ENCODE peak calls at places on chromosome 12, in ten cellular contexts. Y is kidney glomerular epithelial cell; R is T-helper 17 cell; G is NCI-H1930; B is right cardiac atrium; I is NCI-H1436; L is iPS-NIHi11; F is left ventricle myocardium inferior; M is ACHN; W is stimulated activated CD4-positive, alpha-beta T cell treated with anti-CD3 and anti-CD28 coated beads, Interleukin-4, amount 100 ng/mL, for 24 hours. H is an unnamed sample.

GRCh38 chr12:68611094-68611818 is 557 bp downstream of the RAP1B start:
- DNase-seq in Y (peak), R (peak), G (no peak), B (peak), I (peak), L (peak), F (peak), M (peak), W (peak), H (peak)

GRCh38 chr12:107372229-107372658 is 278.9 kb upstream of the CRY1 start:
- DNase-seq in Y (no peak), R (peak), G (no peak), B (no peak), I (no peak), L (no peak), F (no peak), M (no peak), W (peak), H (no peak)

GRCh38 chr12:26264215-26264838 is 69.0 kb downstream of the SSPN start:
- DNase-seq in Y (no peak), R (no peak), G (no peak), B (no peak), I (no peak), L (no peak), F (no peak), M (no peak), W (no peak), H (no peak)

GRCh38 chr12:132243596-132244289 is 85.6 kb downstream of the GALNT9 start:
- DNase-seq in Y (no peak), R (no peak), G (no peak), B (no peak), I (no peak), L (peak), F (no peak), M (no peak), W (no peak), H (peak)

GRCh38 chr12:7583471-7583870 is 79.9 kb upstream of the CD163 start:
- DNase-seq in Y (no peak), R (no peak), G (no peak), B (no peak), I (no peak), L (no peak), F (no peak), M (no peak), W (no peak), H (no peak)

GRCh38 chr12:24852420-24852819 is 96.5 kb downstream of the BCAT1 start:
- DNase-seq in Y (no peak), R (no peak), G (no peak), B (no peak), I (no peak), L (no peak), F (no peak), M (peak), W (no peak), H (no peak)

GRCh38 chr12:65609359-65609771 is 214.9 kb upstream of the HMGA2 start:
- DNase-seq in Y (peak), R (no peak), G (no peak), B (no peak), I (no peak), L (peak), F (no peak), M (peak), W (no peak), H (no peak)

GRCh38 chr12:13027032-13027431 is 17.1 kb upstream of the FAM234B start:
- DNase-seq in Y (no peak), R (no peak), G (no peak), B (no peak), I (no peak), L (no peak), F (no peak), M (no peak), W (no peak), H (no peak)

GRCh38 chr12:18165422-18165871 is 75.5 kb upstream of the RERGL start:
- DNase-seq in Y (peak), R (no peak), G (no peak), B (no peak), I (peak), L (no peak), F (no peak), M (peak), W (no peak), H (no peak)

GRCh38 chr12:116784238-116784612 is 46.1 kb downstream of the RNFT2 start:
- DNase-seq in Y (no peak), R (no peak), G (no peak), B (no peak), I (no peak), L (peak), F (no peak), M (no peak), W (no peak), H (no peak)

GRCh38 chr12:627863-628805 is 35.1 kb downstream of the NINJ2 start:
- DNase-seq in Y (no peak), R (no peak), G (no peak), B (no peak), I (no peak), L (no peak), F (no peak), M (no peak), W (no peak), H (no peak)

GRCh38 chr12:32698285-32698684 is 19.2 kb downstream of the DNM1L start:
- DNase-seq in Y (no peak), R (no peak), G (no peak), B (no peak), I (peak), L (peak), F (no peak), M (no peak), W (no peak), H (no peak)

GRCh38 chr12:110379201-110379600 is 24.3 kb downstream of the ANAPC7 start:
- DNase-seq in Y (no peak), R (no peak), G (no peak), B (no peak), I (no peak), L (no peak), F (no peak), M (no peak), W (no peak), H (no peak)

GRCh38 chr12:96879301-96879700 is 27.8 kb upstream of the NEDD1 start:
- DNase-seq in Y (no peak), R (no peak), G (no peak), B (no peak), I (no peak), L (no peak), F (no peak), M (no peak), W (no peak), H (no peak)

GRCh38 chr12:86550222-86551145 is 294.3 kb upstream of the MGAT4C start:
- DNase-seq in Y (no peak), R (no peak), G (no peak), B (no peak), I (no peak), L (no peak), F (no peak), M (no peak), W (no peak), H (no peak)

GRCh38 chr12:27545666-27546065 is 21.7 kb downstream of the PPFIBP1 start:
- DNase-seq in Y (no peak), R (no peak), G (no peak), B (no peak), I (no peak), L (no peak), F (no peak), M (no peak), W (no peak), H (no peak)

GRCh38 chr12:92421701-92422100 is 276.1 kb upstream of the BTG1 start:
- DNase-seq in Y (no peak), R (no peak), G (no peak), B (no peak), I (no peak), L (no peak), F (no peak), M (no peak), W (no peak), H (no peak)

GRCh38 chr12:42428850-42429249 is 102.9 kb downstream of the PPHLN1 start:
- DNase-seq in Y (no peak), R (no peak), G (no peak), B (no peak), I (no peak), L (no peak), F (no peak), M (no peak), W (no peak), H (no peak)

GRCh38 chr12:93245543-93245942 is 132.2 kb upstream of the NUDT4 start:
- DNase-seq in Y (no peak), R (no peak), G (no peak), B (no peak), I (no peak), L (no peak), F (no peak), M (no peak), W (no peak), H (no peak)

GRCh38 chr12:48936379-48936979 is 11.2 kb upstream of the FKBP11 start:
- DNase-seq in Y (no peak), R (peak), G (peak), B (peak), I (peak), L (peak), F (peak), M (peak), W (peak), H (peak)

H was measured in lower lobe of right lung.